ENCODE peak calls at places on chromosomes 3 and 15, in nine cellular contexts. C is AML-193; O is activated T-cell treated with anti-CD3 and anti-CD28 coated beads for 1 hour; Q is COLO829; J is C1 segment of cervical spinal cord; M is astrocyte of the hippocampus; X is activated gamma-delta T cell treated with Interleukin-2 at 50 U/mL for 16 hours; P is CD4-positive, alpha-beta T cell; W is fibroblast of the conjunctiva. V is an unnamed sample.

GRCh38 chr15:49370782-49371181 is 52.3 kb upstream of the FGF7 start:
- DNase-seq in Q (no peak), J (no peak), M (no peak), O (no peak), W (peak), X (no peak), C (peak), P (no peak), V (peak)

GRCh38 chr3:107775958-107776357 is 253.2 kb downstream of the BBX start:
- DNase-seq in J (no peak), C (no peak), Q (no peak), O (no peak), P (no peak), M (no peak), W (no peak), X (no peak), V (no peak)

GRCh38 chr15:49844390-49844789 is 223.5 kb downstream of the DTWD1 start:
- DNase-seq in Q (no peak), J (no peak), M (no peak), C (no peak), W (no peak), P (no peak), O (no peak), X (no peak), V (no peak)

GRCh38 chr3:17258823-17259436 is 374.2 kb downstream of the PLCL2 start:
- DNase-seq in W (peak), M (peak), Q (peak), C (peak), J (no peak), X (peak), P (no peak), O (no peak), V (peak)

GRCh38 chr15:77747175-77748077 is 114.7 kb upstream of the LINGO1 start:
- DNase-seq in P (no peak), J (no peak), M (no peak), W (no peak), C (no peak), X (no peak), O (no peak), Q (no peak), V (no peak)

GRCh38 chr3:137642305-137642704 is 121.8 kb upstream of the SOX14 start:
- DNase-seq in Q (no peak), C (no peak), P (no peak), O (no peak), M (no peak), J (no peak), X (no peak), W (no peak), V (no peak)

GRCh38 chr3:162586591-162586990 is 1090.0 kb downstream of the OTOL1 start:
- DNase-seq in J (no peak), C (no peak), Q (no peak), P (no peak), O (no peak), X (no peak), W (peak), M (peak), V (no peak)

GRCh38 chr3:147368561-147369151 is 37.7 kb downstream of the ZIC4 start:
- DNase-seq in P (no peak), J (no peak), M (no peak), C (no peak), Q (no peak), X (no peak), W (no peak), O (no peak), V (no peak)

GRCh38 chr3:157259825-157260224 is 99.9 kb upstream of the CCNL1 start:
- DNase-seq in Q (no peak), J (no peak), M (no peak), C (no peak), O (no peak), X (no peak), P (no peak), W (no peak), V (no peak)

GRCh38 chr3:101685050-101685400 is 1.5 kb downstream of the RPL24 start:
- DNase-seq in Q (no peak), O (no peak), C (no peak), P (no peak), M (no peak), X (no peak), J (no peak), W (no peak), V (no peak)

GRCh38 chr15:89528757-89529352 is 32.5 kb upstream of the RHCG start:
- DNase-seq in Q (no peak), J (no peak), W (no peak), C (no peak), X (no peak), P (no peak), M (no peak), O (no peak), V (no peak)

GRCh38 chr3:15295506-15295905 is 36.9 kb downstream of the SH3BP5 start:
- DNase-seq in C (peak), X (no peak), M (peak), Q (no peak), W (peak), P (no peak), J (no peak), O (no peak), V (no peak)

V was measured in ACHN.